ENCODE peak calls at places on chromosomes 2 and 18, in four cellular contexts. C is adipocyte, R is WTC11, V is GM06990. X is an unnamed sample.

GRCh38 chr2:215930505-215931233 is 82.7 kb downstream of the MREG start:
- DNase-seq in V (no peak), R (no peak), C (peak), X (no peak)

GRCh38 chr18:36534154-36534688 is 236.7 kb downstream of the FHOD3 start:
- DNase-seq in V (no peak), R (no peak), C (no peak), X (peak)

GRCh38 chr2:60958800-60959199 is 58.7 kb upstream of the PEX13 start:
- DNase-seq in C (peak), V (no peak), R (no peak), X (no peak)

GRCh38 chr2:72636210-72636609 is 189.6 kb downstream of the EXOC6B start:
- DNase-seq in C (no peak), R (no peak), V (no peak), X (no peak)

GRCh38 chr2:215499330-215499729 is 63.5 kb upstream of the FN1 start:
- DNase-seq in V (no peak), R (no peak), C (peak), X (no peak)

GRCh38 chr18:76256897-76257500 is 238.0 kb downstream of the ZNF516 start:
- DNase-seq in C (peak), R (peak), V (no peak), X (no peak)

GRCh38 chr2:64478502-64479230 is 24.7 kb downstream of the LGALSL start:
- DNase-seq in V (no peak), R (no peak), C (no peak), X (no peak)

GRCh38 chr18:58484989-58485962 is 143.6 kb downstream of the ALPK2 start:
- DNase-seq in R (peak), V (no peak), C (no peak), X (no peak)

GRCh38 chr18:47036298-47036874 is 965 bp upstream of the ELOA2 start:
- DNase-seq in R (peak), C (peak), V (no peak), X (peak)

GRCh38 chr2:192498747-192499146 is 304.0 kb upstream of the TMEFF2 start:
- DNase-seq in C (no peak), V (no peak), R (peak), X (no peak)

GRCh38 chr2:100185105-100185504 is 42.7 kb upstream of the AFF3 start:
- DNase-seq in R (no peak), V (no peak), C (no peak), X (peak)

GRCh38 chr2:127776122-127776780 is 34.7 kb downstream of the WDR33 start:
- DNase-seq in R (no peak), C (peak), V (no peak), X (no peak)

GRCh38 chr2:24421668-24422067 is 61.3 kb upstream of the ITSN2 start:
- DNase-seq in V (peak), C (peak), R (peak), X (peak)

GRCh38 chr2:124369181-124369580 is 344.1 kb downstream of the CNTNAP5 start:
- DNase-seq in R (no peak), C (no peak), V (no peak), X (no peak)

GRCh38 chr2:207182916-207183315 is 17.2 kb upstream of the KLF7 start:
- DNase-seq in V (no peak), C (peak), R (no peak), X (no peak)

GRCh38 chr2:212242739-212243138 is 295.9 kb downstream of the ERBB4 start:
- DNase-seq in C (no peak), V (no peak), R (no peak), X (no peak)

GRCh38 chr18:48959921-48960920 is 9.5 kb upstream of the SMAD7 start:
- DNase-seq in R (peak), V (no peak), C (peak), X (no peak)

GRCh38 chr2:237256845-237257244 is 157.1 kb downstream of the COL6A3 start:
- DNase-seq in R (no peak), C (peak), V (no peak), X (no peak)

GRCh38 chr2:67997528-67998267 is 65.1 kb downstream of the C1D start:
- DNase-seq in V (no peak), R (no peak), C (peak), X (no peak)

GRCh38 chr2:202376460-202377307 is 557 bp downstream of the BMPR2 start:
- DNase-seq in R (peak), C (peak), V (peak), X (peak)

GRCh38 chr2:24382363-24383021 is 22.2 kb upstream of the ITSN2 start:
- DNase-seq in C (peak), V (peak), R (peak), X (peak)

GRCh38 chr18:35582310-35582682 is 756 bp downstream of the GALNT1 start:
- DNase-seq in C (peak), V (no peak), R (no peak), X (peak)

GRCh38 chr2:47904903-47905453 is 1.3 kb downstream of the FBXO11 start:
- DNase-seq in R (peak), C (peak), V (peak), X (peak)

GRCh38 chr18:68679531-68679930 is 35.4 kb downstream of the TMX3 start:
- DNase-seq in V (no peak), C (peak), R (no peak), X (no peak)

GRCh38 chr2:54634564-54635511 is 88.6 kb upstream of the EML6 start:
- DNase-seq in V (peak), C (peak), R (no peak), X (peak)

GRCh38 chr2:8334866-8335325 is 347.0 kb upstream of the ID2 start:
- DNase-seq in R (no peak), C (no peak), V (no peak), X (no peak)

GRCh38 chr2:45872211-45872610 is 220.7 kb downstream of the PRKCE start:
- DNase-seq in V (no peak), R (no peak), C (no peak), X (no peak)

GRCh38 chr18:67117804-67118203 is 398.7 kb downstream of the DSEL start:
- DNase-seq in V (no peak), C (peak), R (no peak), X (no peak)

GRCh38 chr2:143841935-143842334 is 678.0 kb downstream of the ZEB2 start:
- DNase-seq in C (no peak), R (no peak), V (no peak), X (no peak)

GRCh38 chr18:68779169-68779568 is 18.7 kb upstream of the CCDC102B start:
- DNase-seq in V (no peak), C (peak), R (no peak), X (no peak)

X was measured in GM20000.